ENCODE peak calls at places on chromosomes 6 and 20, in seven cellular contexts. X is neuronal stem cell, B is cardiac muscle cell, O is H9, S is heart left ventricle, K is tibial nerve, T is uterus. U is an unnamed sample. For H3K27me3, the result is how much of the 10 kb centered on the place peaks cover.

GRCh38 chr6:3228046-3228671 is 706 bp upstream of the TUBB2B start:
- DNase-seq in X (peak), B (no peak), O (peak), S (no peak), K (no peak), T (no peak), U (peak)

GRCh38 chr6:148509152-148509571 is 166.5 kb downstream of the SASH1 start:
- DNase-seq in X (no peak), B (peak), O (no peak), S (no peak), K (no peak), T (no peak), U (no peak)

GRCh38 chr6:132964101-132964867 is 149.9 kb downstream of the RPS12 start:
- DNase-seq in X (no peak), B (peak), O (no peak), S (no peak), K (no peak), T (no peak), U (no peak)

GRCh38 chr20:61696181-61696735 is 369.4 kb downstream of the TAF4 start:
- DNase-seq in X (no peak), B (no peak), O (no peak), S (no peak), K (no peak), T (no peak), U (no peak)

GRCh38 chr6:170360476-170360875 is 53.9 kb downstream of the FAM120B start:
- DNase-seq in X (no peak), B (peak), O (no peak), S (no peak), K (no peak), T (no peak), U (no peak)

GRCh38 chr6:16635810-16636602 is 125.3 kb downstream of the ATXN1 start:
- DNase-seq in X (no peak), B (peak), O (peak), S (no peak), K (no peak), T (no peak), U (no peak)

GRCh38 chr6:16737389-16737788 is 23.9 kb downstream of the ATXN1 start:
- DNase-seq in X (no peak), B (peak), O (no peak), S (no peak), K (no peak), T (no peak), U (no peak)

GRCh38 chr6:84645563-84646266 is 118.7 kb downstream of the TBX18 start:
- DNase-seq in X (no peak), B (peak), O (no peak), S (no peak), K (no peak), T (no peak), U (no peak)

GRCh38 chr20:54267510-54268003 is 59.7 kb downstream of the PFDN4 start:
- DNase-seq in X (no peak), B (peak), O (peak), S (no peak), K (no peak), T (no peak), U (no peak)

GRCh38 chr20:59829415-59830106 is 103.9 kb downstream of the SYCP2 start:
- DNase-seq in X (no peak), B (no peak), O (peak), S (no peak), K (no peak), T (no peak), U (no peak)

GRCh38 chr6:163731215-163732013 is 316.9 kb downstream of the QKI start:
- DNase-seq in X (no peak), B (no peak), O (no peak), S (no peak), K (no peak), T (no peak), U (no peak)

GRCh38 chr6:20483902-20484497 is 50.3 kb upstream of the CDKAL1 start:
- DNase-seq in X (peak), B (peak), O (no peak), S (no peak), K (no peak), T (no peak), U (no peak)

GRCh38 chr20:37282558-37282957 is 6.9 kb upstream of the MANBAL start:
- DNase-seq in X (no peak), B (peak), O (no peak), S (no peak), K (no peak), T (peak), U (no peak)

GRCh38 chr6:24720131-24720603 is 1.2 kb upstream of the C6orf62 start:
- DNase-seq in X (peak), B (peak), O (peak), S (peak), K (no peak), T (peak), U (peak)

GRCh38 chr20:3653921-3654320 is 9.3 kb downstream of the GFRA4 start:
- DNase-seq in X (no peak), B (no peak), O (no peak), S (no peak), K (no peak), T (no peak), U (no peak)

GRCh38 chr6:56440551-56440981 is 193.2 kb upstream of the COL21A1 start:
- DNase-seq in X (no peak), B (no peak), O (no peak), S (no peak), K (no peak), T (no peak), U (no peak)

GRCh38 chr6:140957334-140957733 is 1175.4 kb upstream of the GJE1 start:
- DNase-seq in X (no peak), B (no peak), O (no peak), S (no peak), K (no peak), T (no peak), U (no peak)

GRCh38 chr20:49349678-49350077 is 71.8 kb upstream of the ZNFX1 start:
- DNase-seq in X (no peak), B (peak), O (no peak), S (no peak), K (no peak), T (peak), U (no peak)

GRCh38 chr6:132079286-132079685 is 128.1 kb upstream of the CCN2 start:
- DNase-seq in X (no peak), B (no peak), O (no peak), S (no peak), K (no peak), T (no peak), U (no peak)

GRCh38 chr6:83193747-83194582 is 808 bp downstream of the RWDD2A start:
- DNase-seq in X (peak), B (peak), O (peak), S (peak), K (no peak), T (peak), U (peak)

GRCh38 chr6:150684161-150684560 is 84.5 kb downstream of the PLEKHG1 start:
- DNase-seq in X (no peak), B (no peak), O (no peak), S (no peak), K (no peak), T (no peak), U (no peak)

GRCh38 chr20:17615645-17616479 is 46.0 kb downstream of the DSTN start:
- DNase-seq in X (no peak), B (no peak), O (no peak), S (peak), K (no peak), T (no peak), U (no peak)

GRCh38 chr20:63005862-63006564 is 751 bp downstream of the BHLHE23 start:
- DNase-seq in X (no peak), B (peak), O (peak), S (no peak), K (no peak), T (no peak), U (no peak)

GRCh38 chr20:45945678-45946148 is 11.2 kb downstream of the PCIF1 start:
- DNase-seq in X (no peak), B (no peak), O (no peak), S (no peak), K (no peak), T (no peak), U (no peak)

GRCh38 chr6:124148225-124148624 is 344.6 kb downstream of the NKAIN2 start:
- DNase-seq in X (no peak), B (no peak), O (no peak), S (no peak), K (no peak), T (no peak), U (no peak)

GRCh38 chr6:34289137-34289536 is 40.3 kb upstream of the SMIM29 start:
- DNase-seq in X (no peak), B (no peak), O (no peak), S (no peak), K (no peak), T (no peak), U (no peak)

GRCh38 chr20:10987651-10988383 is 314.0 kb upstream of the JAG1 start:
- DNase-seq in X (no peak), B (no peak), O (no peak), S (no peak), K (no peak), T (no peak), U (no peak)

GRCh38 chr6:47073125-47074110 is 31.3 kb upstream of the ADGRF1 start:
- DNase-seq in X (no peak), B (no peak), O (no peak), S (no peak), K (no peak), T (no peak), U (no peak)

GRCh38 chr20:12640255-12640654 is 368.5 kb upstream of the SPTLC3 start:
- DNase-seq in X (no peak), B (no peak), O (no peak), S (no peak), K (no peak), T (no peak), U (no peak)

GRCh38 chr6:101444717-101445116 is 51.2 kb downstream of the GRIK2 start:
- DNase-seq in X (no peak), B (no peak), O (no peak), S (no peak), K (no peak), T (no peak), U (no peak)

GRCh38 chr20:3686867-3687321 is 5.1 kb upstream of the ADAM33 start:
- DNase-seq in X (no peak), B (peak), O (no peak), S (peak), K (peak), T (peak), U (no peak)

GRCh38 chr6:37696841-37697735 is 595 bp downstream of the MDGA1 start:
- DNase-seq in X (no peak), B (peak), O (no peak), S (no peak), K (no peak), T (no peak), U (peak)

GRCh38 chr6:82750570-82750969 is 315.1 kb downstream of the UBE3D start:
- DNase-seq in X (no peak), B (no peak), O (no peak), S (no peak), K (no peak), T (no peak), U (no peak)

DNA sequence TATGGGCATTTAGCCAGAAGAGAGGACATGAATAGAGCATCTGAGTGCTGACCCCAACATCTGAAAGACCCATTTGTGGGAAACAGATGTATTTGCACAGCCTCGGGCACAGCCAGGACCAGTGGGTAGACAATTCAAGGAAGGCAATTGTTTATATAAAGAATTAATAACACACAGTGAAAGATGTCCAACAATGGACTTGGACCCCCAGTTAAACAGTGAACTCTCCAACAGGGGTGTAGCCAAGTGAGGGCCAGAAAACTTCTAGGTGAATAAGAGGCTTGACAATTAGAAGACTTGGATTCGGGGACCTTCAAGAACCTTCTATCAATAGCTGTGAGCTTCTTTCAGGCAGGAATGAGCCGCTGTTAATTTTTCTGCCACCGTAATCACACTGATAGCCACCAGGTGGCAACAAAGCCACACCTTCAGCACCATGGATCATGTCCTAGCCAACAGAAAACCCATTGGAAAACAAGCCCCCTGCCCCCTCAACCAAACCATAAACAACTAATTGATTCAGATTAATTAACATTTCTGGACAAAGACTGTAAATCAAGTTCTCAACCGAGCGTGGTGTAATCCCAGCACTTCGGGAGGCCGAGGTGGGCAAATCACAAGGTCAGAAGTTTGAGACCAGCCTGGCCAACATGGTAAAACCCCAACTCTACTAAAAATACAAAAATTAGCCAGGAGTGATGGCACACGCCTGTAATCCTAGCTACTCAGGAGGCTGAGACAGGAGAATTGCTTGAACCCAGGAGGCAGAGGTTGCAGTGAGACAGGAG is 8.8 kb upstream of the SRSF6 start:
- DNase-seq in X (peak), B (peak), O (peak), S (no peak), K (no peak), T (no peak), U (peak)
- H3K27me3 ChIP-seq in X (under half), B (under half), O (under half), S (under half), K (under half), T (under half), U (under half)

GRCh38 chr6:30391240-30391639 is 46.3 kb downstream of the RPP21 start:
- DNase-seq in X (no peak), B (no peak), O (no peak), S (no peak), K (no peak), T (no peak), U (no peak)

GRCh38 chr6:30396833-30397479 is 52.0 kb downstream of the RPP21 start:
- DNase-seq in X (peak), B (peak), O (peak), S (peak), K (peak), T (peak), U (peak)

GRCh38 chr6:30399390-30400058 is 54.6 kb downstream of the RPP21 start:
- DNase-seq in X (no peak), B (peak), O (no peak), S (no peak), K (no peak), T (no peak), U (no peak)

GRCh38 chr6:30397697-30398096 is 52.7 kb downstream of the RPP21 start:
- DNase-seq in X (no peak), B (no peak), O (peak), S (no peak), K (no peak), T (no peak), U (no peak)

GRCh38 chr6:30394139-30394538 is 49.2 kb downstream of the RPP21 start:
- DNase-seq in X (no peak), B (no peak), O (no peak), S (no peak), K (no peak), T (no peak), U (no peak)
- H3K27me3 ChIP-seq in X (under half), B (half or more), O (under half), S (half or more), K (half or more), T (under half), U (under half)

GRCh38 chr6:35449287-35449881 is 2.8 kb upstream of the FANCE start:
- DNase-seq in X (peak), B (peak), O (no peak), S (no peak), K (no peak), T (no peak), U (peak)

GRCh38 chr6:35452186-35453090 is at the start of gene FANCE:
- DNase-seq in X (peak), B (peak), O (peak), S (peak), K (peak), T (peak), U (peak)

GRCh38 chr6:35454843-35455110 is 2.6 kb downstream of the FANCE start:
- DNase-seq in X (no peak), B (no peak), O (no peak), S (no peak), K (no peak), T (no peak), U (no peak)

GRCh38 chr6:35453236-35453635 is 1.1 kb downstream of the FANCE start:
- DNase-seq in X (no peak), B (no peak), O (no peak), S (no peak), K (no peak), T (no peak), U (no peak)

GRCh38 chr6:35451354-35452185 is 568 bp upstream of the FANCE start:
- DNase-seq in X (no peak), B (no peak), O (no peak), S (no peak), K (no peak), T (peak), U (no peak)
- H3K27me3 ChIP-seq in X (under half), B (under half), O (under half), S (under half), K (under half), T (under half), U (under half)

GRCh38 chr6:27228963-27229477 is 18.5 kb upstream of the PRSS16 start:
- DNase-seq in X (no peak), B (no peak), O (no peak), S (no peak), K (no peak), T (no peak), U (no peak)
- H3K27me3 ChIP-seq in X (under half), B (under half), O (under half), S (half or more), K (under half), T (under half), U (under half)

GRCh38 chr20:64052326-64052722 is 2.9 kb upstream of the SOX18 start:
- DNase-seq in X (no peak), B (no peak), O (no peak), S (no peak), K (no peak), T (no peak), U (no peak)
- H3K27me3 ChIP-seq in X (under half), B (under half), O (under half), S (half or more), K (half or more), T (under half), U (under half)